ENCODE peak calls at places on chromosomes 12 and 14, in five cellular contexts. X, R, Y, S and T are unnamed samples.

GRCh38 chr12:71725011-71725410 is 29.7 kb upstream of the RAB21 start:
- DNase-seq in X (no peak), R (no peak), Y (no peak), S (no peak), T (no peak)

GRCh38 chr12:131942671-131943070 is 7.1 kb upstream of the EP400 start:
- DNase-seq in X (no peak), R (no peak), Y (peak; percentile 7), S (no peak), T (peak; percentile 54)

GRCh38 chr12:96636895-96637294 is 147.5 kb downstream of the CFAP54 start:
- DNase-seq in X (no peak), R (no peak), Y (no peak), S (no peak), T (no peak)

GRCh38 chr12:49357099-49357678 is 10.1 kb upstream of the SPATS2 start:
- DNase-seq in X (no peak), R (peak; percentile 69), Y (no peak), S (no peak), T (no peak)

GRCh38 chr14:60241091-60241490 is 7.9 kb upstream of the PPM1A start:
- DNase-seq in X (no peak), R (no peak), Y (no peak), S (no peak), T (no peak)

GRCh38 chr14:54435500-54435981 is 5.6 kb downstream of the CNIH1 start:
- DNase-seq in X (no peak), R (no peak), Y (no peak), S (no peak), T (no peak)

GRCh38 chr14:79659995-79660975 is 551.0 kb downstream of the DIO2 start:
- DNase-seq in X (no peak), R (no peak), Y (no peak), S (no peak), T (no peak)

GRCh38 chr12:50542448-50542847 is 37.7 kb downstream of the DIP2B start:
- DNase-seq in X (no peak), R (peak; percentile 77), Y (no peak), S (no peak), T (no peak)

GRCh38 chr14:104684449-104684821 is 5.0 kb upstream of the INF2 start:
- DNase-seq in X (no peak), R (no peak), Y (no peak), S (no peak), T (no peak)

GRCh38 chr14:34461334-34462131 is 507 bp downstream of the SPTSSA start:
- DNase-seq in X (peak; percentile 61), R (peak; percentile 73), Y (peak; percentile 59), S (peak; percentile 30), T (peak; percentile 82)

GRCh38 chr14:90381999-90382451 is 14.8 kb upstream of the CALM1 start:
- DNase-seq in X (peak; percentile 51), R (no peak), Y (peak; percentile 73), S (peak; percentile 23), T (peak; percentile 80)

GRCh38 chr14:63672417-63673180 is 30.9 kb upstream of the WDR89 start:
- DNase-seq in X (no peak), R (no peak), Y (no peak), S (no peak), T (no peak)

GRCh38 chr12:110079477-110080400 is 31.4 kb upstream of the C12orf76 start:
- DNase-seq in X (no peak), R (peak; percentile 67), Y (peak; percentile 44), S (peak; percentile 38), T (peak; percentile 72)

GRCh38 chr12:97336896-97337751 is 125.5 kb upstream of the RMST start:
- DNase-seq in X (no peak), R (no peak), Y (no peak), S (no peak), T (no peak)

GRCh38 chr12:12930633-12931032 is 21.3 kb downstream of the GPRC5D start:
- DNase-seq in X (no peak), R (no peak), Y (no peak), S (no peak), T (no peak)

GRCh38 chr12:58288191-58288590 is 346.8 kb downstream of the ATP23 start:
- DNase-seq in X (no peak), R (no peak), Y (no peak), S (no peak), T (no peak)

GRCh38 chr14:26984318-26985177 is 386.7 kb upstream of the NOVA1 start:
- DNase-seq in X (peak; percentile 73), R (peak; percentile 77), Y (peak; percentile 62), S (peak; percentile 65), T (peak; percentile 77)

GRCh38 chr14:62283837-62284236 is 521.6 kb downstream of the SNAPC1 start:
- DNase-seq in X (no peak), R (no peak), Y (no peak), S (no peak), T (no peak)

GRCh38 chr14:105989746-105990302 is 463.4 kb downstream of the TMEM121 start:
- DNase-seq in X (no peak), R (no peak), Y (no peak), S (no peak), T (no peak)

GRCh38 chr12:91326043-91327027 is 143.7 kb upstream of the DCN start:
- DNase-seq in X (peak; percentile 72), R (peak; percentile 33), Y (peak; percentile 33), S (peak; percentile 32), T (peak; percentile 66)

GRCh38 chr14:75492832-75493579 is 29.3 kb upstream of the BATF start:
- DNase-seq in X (no peak), R (no peak), Y (no peak), S (no peak), T (no peak)

GRCh38 chr12:96297504-96297903 is 102.7 kb downstream of the CDK17 start:
- DNase-seq in X (no peak), R (no peak), Y (no peak), S (no peak), T (no peak)

DNA sequence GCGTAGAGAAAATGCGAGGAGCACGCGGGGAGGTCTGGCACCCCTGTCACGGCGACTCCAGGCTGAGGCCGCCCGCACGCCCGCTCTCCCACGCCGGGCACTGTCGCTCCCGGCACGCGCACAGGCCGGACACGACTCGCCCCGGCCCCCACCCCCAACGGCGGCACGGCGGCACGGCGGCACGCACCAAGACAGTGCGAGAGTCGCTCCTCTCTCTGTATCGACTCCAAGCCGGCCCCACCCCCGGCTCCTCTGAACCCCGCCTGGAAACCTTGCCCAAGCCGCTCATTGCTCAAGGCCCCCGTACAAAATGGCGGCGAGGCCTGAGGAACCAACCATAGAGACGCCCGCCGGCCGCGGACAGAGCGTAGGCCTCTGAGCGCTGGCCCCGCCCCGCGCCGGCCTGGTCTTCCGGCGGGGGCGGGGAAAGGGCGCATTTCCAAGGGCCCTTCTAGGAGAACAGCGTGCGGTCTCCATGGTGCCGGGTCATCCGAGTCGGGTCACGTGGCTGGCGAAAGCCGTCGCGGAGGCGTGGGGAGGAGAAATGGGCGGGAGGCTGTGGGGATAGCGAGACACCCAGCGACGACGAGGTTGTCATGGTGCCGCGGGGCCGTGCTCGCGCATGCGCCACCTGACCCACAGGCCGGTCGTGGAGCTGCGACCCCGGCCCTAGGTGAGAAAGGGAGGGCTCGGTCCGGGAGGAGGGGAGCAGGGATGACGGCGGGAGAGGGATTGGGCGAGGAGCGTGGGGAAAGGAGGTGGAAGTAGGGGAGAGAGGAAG is at the start of gene CIPC:
- DNase-seq in X (peak; percentile 99), R (peak; percentile 99), Y (peak; percentile 100), S (peak; percentile 100), T (peak; percentile 100)
- TF ChIP-seq EP300 in X (peak; percentile 33), R (peak; percentile 35), Y (no peak), S (peak; percentile 97), T (peak; percentile 86)

DNA sequence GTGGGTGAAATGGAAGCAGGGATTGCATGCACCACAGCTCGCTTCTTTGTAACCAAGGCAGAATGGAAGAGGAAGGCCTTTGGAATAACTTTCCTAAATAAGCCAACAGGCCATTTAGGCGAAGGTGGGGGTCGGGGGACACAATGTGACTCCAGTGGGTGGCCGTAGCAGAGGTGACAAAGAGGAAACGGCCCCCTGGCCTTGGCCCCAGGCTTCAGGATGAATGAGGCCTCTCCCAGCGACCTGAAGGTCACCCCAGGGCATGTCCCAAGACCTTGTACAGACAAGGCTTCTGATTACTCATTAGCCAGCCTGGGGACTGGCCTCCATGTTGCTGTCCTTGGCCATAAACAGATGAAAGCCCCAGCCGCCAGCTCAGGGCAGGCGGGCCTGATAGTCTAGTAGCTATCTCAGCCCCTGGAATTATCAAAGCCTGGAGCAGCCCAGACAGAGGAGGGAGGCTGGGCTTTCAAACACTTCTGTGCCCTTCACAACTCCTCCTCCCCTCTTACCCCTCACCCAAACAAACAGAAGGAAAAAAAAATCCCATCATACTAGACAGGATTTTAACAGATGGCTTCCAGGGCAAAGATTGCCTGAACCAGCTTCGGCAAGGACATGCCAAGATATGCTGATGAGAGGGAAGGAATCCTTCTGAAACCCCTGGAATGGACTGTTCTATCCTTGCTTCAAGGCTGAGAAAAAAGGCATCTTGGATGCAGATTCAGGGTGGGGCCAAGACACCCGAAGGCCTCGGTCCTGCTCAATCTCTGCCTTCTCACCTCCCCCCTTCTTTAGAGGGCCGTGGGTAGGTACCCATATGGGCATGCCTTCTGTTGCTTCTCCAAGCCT is 142.3 kb upstream of the PARP11 start:
- DNase-seq in X (no peak), R (no peak), Y (peak; percentile 40), S (no peak), T (no peak)
- TF ChIP-seq EP300 in X (no peak), R (no peak), Y (no peak), S (no peak), T (no peak)

GRCh38 chr14:44586910-44587309 is 79.8 kb upstream of the FSCB start:
- DNase-seq in X (no peak), R (no peak), Y (no peak), S (no peak), T (no peak)
- TF ChIP-seq EP300 in X (no peak), R (no peak), Y (no peak), S (no peak), T (no peak)

DNA sequence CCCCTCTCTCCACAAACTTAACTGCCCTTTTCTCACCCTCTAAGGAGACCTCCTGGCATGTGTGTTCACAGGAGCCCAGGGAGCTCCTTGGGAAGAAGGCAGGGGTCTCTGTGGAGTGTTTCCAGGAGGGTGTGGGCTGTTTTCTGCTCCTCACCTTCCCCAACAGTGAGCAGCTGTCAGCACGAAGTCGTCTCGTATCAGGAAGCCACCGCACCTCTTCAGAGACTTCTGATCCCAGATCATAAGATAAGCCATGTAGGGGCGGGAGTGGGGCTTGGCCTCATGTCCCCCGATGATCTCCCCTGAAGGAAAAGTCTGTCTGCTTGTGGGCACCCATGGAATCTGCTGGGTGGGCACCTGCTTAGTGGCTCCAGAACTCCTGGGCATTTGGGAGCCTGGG is 1.2 kb downstream of the GZMB start:
- DNase-seq in X (no peak), R (no peak), Y (no peak), S (no peak), T (no peak)
- TF ChIP-seq EP300 in X (no peak), R (no peak), Y (no peak), S (no peak), T (no peak)

DNA sequence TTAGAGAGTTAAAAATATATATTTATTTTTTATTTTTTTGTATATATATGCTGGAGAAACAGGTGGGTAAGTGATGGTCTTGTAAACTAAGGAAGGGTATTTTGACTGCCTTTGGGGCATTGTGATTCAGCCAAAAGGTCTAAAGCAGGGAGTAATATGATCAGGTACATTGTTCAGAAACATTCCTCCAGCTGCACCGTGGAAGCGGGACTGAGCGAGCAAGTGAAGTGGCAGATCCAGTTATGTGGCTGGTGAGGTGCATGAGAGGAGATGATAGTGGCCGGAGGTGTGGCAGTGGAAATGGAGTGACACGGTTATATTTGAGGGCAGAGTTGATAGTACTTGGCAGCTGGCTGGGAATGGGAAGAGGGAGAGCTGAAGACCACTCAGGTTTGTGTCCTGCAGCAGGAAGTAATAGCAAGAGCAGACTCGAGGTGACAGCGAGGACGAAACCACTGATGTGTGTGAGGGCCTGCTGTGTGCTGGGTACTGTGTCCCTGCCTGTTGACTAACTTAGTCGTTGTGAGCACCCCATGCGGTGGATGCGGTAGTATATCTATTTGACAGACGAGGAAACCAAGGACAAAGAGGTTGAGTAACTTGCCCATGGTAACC is 39.2 kb downstream of the EID3 start:
- DNase-seq in X (no peak), R (peak; percentile 67), Y (no peak), S (no peak), T (no peak)
- TF ChIP-seq EP300 in X (no peak), R (no peak), Y (no peak), S (no peak), T (no peak)